ENCODE peak calls at places on chromosomes 4 and X, in seven cellular contexts. One of them, this sample, is unnamed.

GRCh38 chr4:67735325-67735724 is 18.9 kb downstream of the GNRHR start:
- DNase-seq in uterus: no peak
- DNase-seq in type B pancreatic cell: no peak
- DNase-seq in AG04449: no peak
- DNase-seq in omental fat pad: no peak
- DNase-seq in AG08396: no peak
- DNase-seq in stimulated activated naive CD4-positive, alpha-beta T cell: no peak
- DNase-seq in this sample: no peak

GRCh38 chr4:60913026-60913425 is 287.1 kb upstream of the ADGRL3 start:
- DNase-seq in uterus: no peak
- DNase-seq in type B pancreatic cell: no peak
- DNase-seq in AG04449: no peak
- DNase-seq in omental fat pad: no peak
- DNase-seq in AG08396: no peak
- DNase-seq in stimulated activated naive CD4-positive, alpha-beta T cell: no peak
- DNase-seq in this sample: no peak

GRCh38 chr4:100707786-100708185 is 190.0 kb upstream of the EMCN start:
- DNase-seq in uterus: no peak
- DNase-seq in type B pancreatic cell: no peak
- DNase-seq in AG04449: no peak
- DNase-seq in omental fat pad: no peak
- DNase-seq in AG08396: no peak
- DNase-seq in stimulated activated naive CD4-positive, alpha-beta T cell: no peak
- DNase-seq in this sample: no peak

GRCh38 chr4:66052426-66052825 is 382.1 kb upstream of the EPHA5 start:
- DNase-seq in uterus: no peak
- DNase-seq in type B pancreatic cell: no peak
- DNase-seq in AG04449: no peak
- DNase-seq in omental fat pad: no peak
- DNase-seq in AG08396: no peak
- DNase-seq in stimulated activated naive CD4-positive, alpha-beta T cell: no peak
- DNase-seq in this sample: no peak

GRCh38 chrX:41332408-41332987 is 1.5 kb upstream of the DDX3X start:
- DNase-seq in uterus: peak
- DNase-seq in type B pancreatic cell: no peak
- DNase-seq in AG04449: no peak
- DNase-seq in omental fat pad: no peak
- DNase-seq in AG08396: no peak
- DNase-seq in stimulated activated naive CD4-positive, alpha-beta T cell: no peak
- DNase-seq in this sample: no peak

GRCh38 chr4:172129593-172129992 is 316.4 kb downstream of the GALNTL6 start:
- DNase-seq in uterus: no peak
- DNase-seq in type B pancreatic cell: no peak
- DNase-seq in AG04449: no peak
- DNase-seq in omental fat pad: no peak
- DNase-seq in AG08396: no peak
- DNase-seq in stimulated activated naive CD4-positive, alpha-beta T cell: no peak
- DNase-seq in this sample: no peak

GRCh38 chrX:118603981-118604380 is 108.4 kb downstream of the DOCK11 start:
- DNase-seq in uterus: peak
- DNase-seq in type B pancreatic cell: no peak
- DNase-seq in AG04449: no peak
- DNase-seq in omental fat pad: no peak
- DNase-seq in AG08396: peak
- DNase-seq in stimulated activated naive CD4-positive, alpha-beta T cell: no peak
- DNase-seq in this sample: no peak

GRCh38 chr4:112060212-112060611 is 85.0 kb upstream of the FAM241A start:
- DNase-seq in uterus: no peak
- DNase-seq in type B pancreatic cell: no peak
- DNase-seq in AG04449: no peak
- DNase-seq in omental fat pad: no peak
- DNase-seq in AG08396: no peak
- DNase-seq in stimulated activated naive CD4-positive, alpha-beta T cell: no peak
- DNase-seq in this sample: no peak

GRCh38 chrX:105872921-105873320 is 50.6 kb downstream of the NRK start:
- DNase-seq in uterus: no peak
- DNase-seq in type B pancreatic cell: no peak
- DNase-seq in AG04449: no peak
- DNase-seq in omental fat pad: no peak
- DNase-seq in AG08396: no peak
- DNase-seq in stimulated activated naive CD4-positive, alpha-beta T cell: no peak
- DNase-seq in this sample: no peak

GRCh38 chr4:186058253-186058979 is 10.5 kb upstream of the TLR3 start:
- DNase-seq in uterus: no peak
- DNase-seq in type B pancreatic cell: no peak
- DNase-seq in AG04449: no peak
- DNase-seq in omental fat pad: no peak
- DNase-seq in AG08396: no peak
- DNase-seq in stimulated activated naive CD4-positive, alpha-beta T cell: no peak
- DNase-seq in this sample: no peak

GRCh38 chrX:47629419-47630210 is at the start of gene CFP:
- DNase-seq in uterus: no peak
- DNase-seq in type B pancreatic cell: no peak
- DNase-seq in AG04449: no peak
- DNase-seq in omental fat pad: no peak
- DNase-seq in AG08396: no peak
- DNase-seq in stimulated activated naive CD4-positive, alpha-beta T cell: no peak
- DNase-seq in this sample: no peak

GRCh38 chr4:103099691-103100392 is at the start of gene BDH2:
- DNase-seq in uterus: peak
- DNase-seq in type B pancreatic cell: no peak
- DNase-seq in AG04449: peak
- DNase-seq in omental fat pad: no peak
- DNase-seq in AG08396: peak
- DNase-seq in stimulated activated naive CD4-positive, alpha-beta T cell: peak
- DNase-seq in this sample: no peak